ENCODE peak calls at places on chromosomes 4 and X, in seven cellular contexts. O is lung; X is thyroid gland; M is K562; Z is HFF-Myc; E is CD8-positive, alpha-beta T cell; B is SJSA1. G is an unnamed sample.

GRCh38 chr4:40564815-40565505 is 64.7 kb downstream of the RBM47 start:
- DNase-seq in M (no peak), O (no peak), B (no peak), E (no peak), X (no peak), Z (no peak), G (no peak)

GRCh38 chr4:22179124-22179874 is 230.7 kb upstream of the KCNIP4 start:
- DNase-seq in E (no peak), M (no peak), X (no peak), Z (no peak), O (no peak), B (peak; percentile 33), G (no peak)

GRCh38 chrX:1185556-1185955 is 26.9 kb downstream of the CRLF2 start:
- DNase-seq in M (no peak), Z (no peak), X (no peak), O (no peak), E (no peak), B (peak; percentile 18), G (no peak)

GRCh38 chr4:48974979-48975640 is 11.0 kb upstream of the CWH43 start:
- DNase-seq in M (no peak), Z (no peak), X (no peak), E (no peak), B (no peak), O (no peak), G (no peak)

GRCh38 chrX:106933538-106933961 is 13.3 kb downstream of the CLDN2 start:
- DNase-seq in X (peak; percentile 79), Z (no peak), B (no peak), O (peak; percentile 31), E (no peak), M (no peak), G (no peak)

GRCh38 chr4:145808021-145808650 is 128.2 kb downstream of the C4orf51 start:
- DNase-seq in B (peak; percentile 83), E (no peak), O (no peak), X (no peak), M (peak; percentile 42), Z (peak; percentile 87), G (no peak)

GRCh38 chr4:10020871-10021676 is at the start of gene SLC2A9:
- DNase-seq in E (no peak), M (no peak), Z (no peak), B (no peak), O (no peak), X (peak; percentile 42), G (peak; percentile 89)

GRCh38 chr4:156803056-156803455 is 168.5 kb downstream of the PDGFC start:
- DNase-seq in M (no peak), O (no peak), X (no peak), E (no peak), Z (no peak), B (no peak), G (no peak)

GRCh38 chrX:97199501-97199900 is 315.8 kb downstream of the RPA4 start:
- DNase-seq in Z (no peak), O (no peak), E (no peak), X (no peak), B (no peak), M (no peak), G (no peak)

GRCh38 chrX:7926501-7926900 is 712 bp downstream of the PNPLA4 start:
- DNase-seq in X (no peak), O (no peak), B (no peak), Z (no peak), E (no peak), M (no peak), G (no peak)

GRCh38 chr4:7425171-7425570 is 9.6 kb downstream of the PSAPL1 start:
- DNase-seq in Z (no peak), O (no peak), X (no peak), B (no peak), M (no peak), E (no peak), G (no peak)

GRCh38 chrX:77785400-77785745 is 643 bp downstream of the ATRX start:
- DNase-seq in M (peak; percentile 24), X (peak; percentile 28), B (no peak), E (no peak), Z (no peak), O (no peak), G (no peak)

GRCh38 chr4:6885953-6886557 is 23.6 kb upstream of the TBC1D14 start:
- DNase-seq in M (no peak), E (no peak), B (no peak), Z (no peak), X (no peak), O (peak; percentile 57), G (peak; percentile 91)

GRCh38 chr4:2963185-2964076 is at the start of the genes GRK4 and NOP14:
- DNase-seq in B (peak; percentile 93), Z (peak; percentile 90), E (peak; percentile 97), X (peak; percentile 97), M (peak; percentile 90), O (peak; percentile 98), G (peak; percentile 96)
- H3K4me3 ChIP-seq in B (peak within 1 kb of the TSS; percentile 78), Z (peak within 1 kb of the TSS; percentile 96), E (peak within 1 kb of the TSS; percentile 82), X (peak within 1 kb of the TSS; percentile 82), M (peak within 1 kb of the TSS; percentile 90), O (peak within 1 kb of the TSS; percentile 94), G (peak within 1 kb of the TSS; percentile 91)

GRCh38 chrX:48471504-48471903 is 1.4 kb upstream of the SLC38A5 start:
- DNase-seq in E (no peak), O (no peak), B (no peak), Z (no peak), M (no peak), X (no peak), G (no peak)

GRCh38 chrX:48472225-48472624 is 2.2 kb upstream of the SLC38A5 start:
- DNase-seq in O (no peak), E (no peak), X (no peak), M (no peak), B (no peak), Z (no peak), G (no peak)

GRCh38 chrX:48470833-48471118 is 716 bp upstream of the SLC38A5 start:
- DNase-seq in B (no peak), M (no peak), X (no peak), O (no peak), E (no peak), Z (no peak), G (no peak)

GRCh38 chrX:48468693-48469691 is 1.1 kb downstream of the SLC38A5 start:
- DNase-seq in O (no peak), X (no peak), M (peak; percentile 40), Z (no peak), E (peak; percentile 37), B (no peak), G (no peak)

GRCh38 chrX:48470110-48470832 is at the start of gene SLC38A5:
- DNase-seq in B (no peak), E (no peak), Z (no peak), M (peak; percentile 76), O (no peak), X (no peak), G (no peak)
- H3K4me3 ChIP-seq in B (no peak within 1 kb of the TSS), E (peak within 1 kb of the TSS; percentile 70), Z (no peak within 1 kb of the TSS), M (peak within 1 kb of the TSS; percentile 78), O (no peak within 1 kb of the TSS), X (peak within 1 kb of the TSS; percentile 22), G (no peak within 1 kb of the TSS)

GRCh38 chr4:77734928-77735327 is 84.2 kb downstream of the CNOT6L start:
- DNase-seq in O (no peak), B (no peak), E (no peak), Z (peak; percentile 4), M (peak; percentile 8), X (no peak), G (no peak)
- H3K4me3 ChIP-seq in O (no peak overlapping the region), B (no peak overlapping the region), E (no peak overlapping the region), Z (no peak overlapping the region), M (peak overlapping the region; percentile 19), X (no peak overlapping the region), G (no peak overlapping the region)

DNA sequence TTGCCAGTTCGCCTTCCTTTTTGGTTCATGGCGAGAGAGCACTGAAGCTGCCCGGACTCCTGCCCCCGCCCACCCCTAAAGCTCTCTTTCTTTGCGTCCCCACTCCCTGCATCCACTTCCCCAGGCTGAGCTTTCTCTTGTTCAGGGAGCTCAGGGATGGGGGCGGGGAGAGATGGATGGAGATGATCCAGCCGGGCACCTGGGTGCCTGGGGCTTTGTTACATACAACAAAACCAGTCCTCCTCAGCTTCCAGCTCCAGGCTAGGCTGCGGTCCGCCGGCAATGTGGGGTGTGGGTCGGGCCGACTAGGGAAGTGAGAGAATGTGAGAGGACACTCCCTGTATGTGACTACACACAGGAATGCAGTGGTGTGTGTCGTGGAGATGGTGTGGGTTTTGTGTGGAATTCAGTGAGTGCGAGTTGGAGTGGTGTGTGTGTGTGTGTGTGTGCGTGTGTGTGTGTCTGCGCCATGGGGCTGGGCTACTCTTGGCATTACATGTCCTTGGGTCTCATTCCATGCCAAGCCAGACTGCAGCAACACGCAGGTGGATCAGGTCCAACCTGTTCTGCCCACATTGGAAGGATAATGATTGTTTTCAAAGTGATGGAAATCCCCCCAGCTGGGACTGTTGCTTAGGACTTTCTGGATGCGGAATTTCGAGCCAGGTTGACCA is 149.3 kb upstream of the CHRDL1 start:
- DNase-seq in E (no peak), B (no peak), M (no peak), Z (no peak), O (no peak), X (peak; percentile 80), G (peak; percentile 85)
- H3K4me3 ChIP-seq in E (no peak overlapping the region), B (no peak overlapping the region), M (no peak overlapping the region), Z (no peak overlapping the region), O (no peak overlapping the region), X (peak overlapping the region; percentile 32), G (no peak overlapping the region)

GRCh38 chr4:180767330-180767729 is 1475.9 kb upstream of the TENM3 start:
- DNase-seq in M (no peak), O (no peak), X (no peak), B (no peak), Z (no peak), E (no peak), G (no peak)
- H3K4me3 ChIP-seq in M (no peak overlapping the region), O (no peak overlapping the region), X (no peak overlapping the region), B (no peak overlapping the region), Z (no peak overlapping the region), E (no peak overlapping the region), G (no peak overlapping the region)

GRCh38 chr4:96342790-96343455 is 503.0 kb downstream of the PDHA2 start:
- DNase-seq in X (no peak), M (no peak), O (no peak), B (no peak), Z (no peak), E (no peak), G (no peak)
- H3K4me3 ChIP-seq in X (no peak overlapping the region), M (no peak overlapping the region), O (no peak overlapping the region), B (no peak overlapping the region), Z (no peak overlapping the region), E (no peak overlapping the region), G (no peak overlapping the region)

G was measured in lower leg skin.